ENCODE peak calls at places on chromosomes 2 and 18, in six cellular contexts. T is MCF 10A, V is colonic mucosa, E is astrocyte of the spinal cord, R is AG04450, U is neural crest cell. O is an unnamed sample.

GRCh38 chr2:111155610-111156009 is 34.9 kb downstream of the BCL2L11 start:
- DNase-seq in T (peak; percentile 21), V (no peak), E (no peak), R (no peak), U (no peak), O (no peak)

GRCh38 chr2:109264595-109265328 is 135.8 kb downstream of the SH3RF3 start:
- DNase-seq in T (peak; percentile 43), V (no peak), E (peak; percentile 76), R (peak; percentile 43), U (no peak), O (no peak)

GRCh38 chr2:216216951-216217903 is 108.1 kb downstream of the XRCC5 start:
- DNase-seq in T (peak; percentile 55), V (no peak), E (peak; percentile 34), R (peak; percentile 23), U (no peak), O (peak; percentile 53)

GRCh38 chr18:13006731-13007550 is 15.8 kb downstream of the CEP192 start:
- DNase-seq in T (no peak), V (no peak), E (no peak), R (no peak), U (no peak), O (no peak)

GRCh38 chr2:46216213-46216612 is 81.0 kb upstream of the EPAS1 start:
- DNase-seq in T (peak; percentile 29), V (no peak), E (peak; percentile 75), R (peak; percentile 16), U (no peak), O (no peak)

GRCh38 chr2:152432206-152432653 is 97.3 kb downstream of the FMNL2 start:
- DNase-seq in T (peak; percentile 96), V (no peak), E (peak; percentile 50), R (no peak), U (no peak), O (no peak)

GRCh38 chr2:238817382-238817781 is 30.5 kb upstream of the TWIST2 start:
- DNase-seq in T (no peak), V (no peak), E (no peak), R (no peak), U (no peak), O (no peak)

GRCh38 chr18:29160123-29160522 is 983.2 kb upstream of the CDH2 start:
- DNase-seq in T (no peak), V (no peak), E (no peak), R (no peak), U (no peak), O (no peak)

GRCh38 chr2:170714156-170715061 is 728 bp upstream of the SP5 start:
- DNase-seq in T (peak; percentile 25), V (peak; percentile 51), E (no peak), R (no peak), U (peak; percentile 30), O (no peak)

GRCh38 chr2:43068730-43069517 is 157.5 kb downstream of the ZFP36L2 start:
- DNase-seq in T (peak; percentile 46), V (no peak), E (no peak), R (no peak), U (no peak), O (no peak)

GRCh38 chr2:7437122-7437521 is 519.9 kb downstream of the RNF144A start:
- DNase-seq in T (no peak), V (no peak), E (no peak), R (no peak), U (no peak), O (peak; percentile 53)

GRCh38 chr2:98412751-98413445 is 31.8 kb upstream of the INPP4A start:
- DNase-seq in T (peak; percentile 70), V (peak; percentile 68), E (peak; percentile 58), R (peak; percentile 8), U (peak; percentile 61), O (peak; percentile 84)

GRCh38 chr18:34659579-34660517 is 50.2 kb upstream of the DTNA start:
- DNase-seq in T (peak; percentile 82), V (peak; percentile 74), E (peak; percentile 97), R (peak; percentile 93), U (peak; percentile 41), O (peak; percentile 8)

GRCh38 chr2:100309973-100310719 is 12.2 kb downstream of the LONRF2 start:
- DNase-seq in T (no peak), V (no peak), E (peak; percentile 36), R (no peak), U (no peak), O (no peak)

GRCh38 chr2:218876562-218877219 is 4.0 kb upstream of the WNT10A start:
- DNase-seq in T (peak; percentile 80), V (peak; percentile 67), E (peak; percentile 71), R (no peak), U (peak; percentile 73), O (peak; percentile 78)

GRCh38 chr2:145012214-145012670 is 492.3 kb upstream of the ZEB2 start:
- DNase-seq in T (peak; percentile 56), V (no peak), E (peak; percentile 76), R (no peak), U (no peak), O (no peak)

GRCh38 chr2:85804583-85804982 is 50.8 kb downstream of the ATOH8 start:
- DNase-seq in T (peak; percentile 51), V (no peak), E (no peak), R (no peak), U (no peak), O (peak; percentile 16)

GRCh38 chr2:15218423-15219086 is 342.6 kb downstream of the NBAS start:
- DNase-seq in T (no peak), V (no peak), E (no peak), R (no peak), U (no peak), O (no peak)
- TF ChIP-seq CTCF in T (no peak), V (no peak), E (no peak), R (no peak), U (no peak), O (no peak)

GRCh38 chr2:174830561-174830960 is 66.3 kb upstream of the CHRNA1 start:
- DNase-seq in T (no peak), V (no peak), E (no peak), R (no peak), U (no peak), O (no peak)
- TF ChIP-seq CTCF in T (no peak), V (no peak), E (no peak), R (no peak), U (no peak), O (no peak)

DNA sequence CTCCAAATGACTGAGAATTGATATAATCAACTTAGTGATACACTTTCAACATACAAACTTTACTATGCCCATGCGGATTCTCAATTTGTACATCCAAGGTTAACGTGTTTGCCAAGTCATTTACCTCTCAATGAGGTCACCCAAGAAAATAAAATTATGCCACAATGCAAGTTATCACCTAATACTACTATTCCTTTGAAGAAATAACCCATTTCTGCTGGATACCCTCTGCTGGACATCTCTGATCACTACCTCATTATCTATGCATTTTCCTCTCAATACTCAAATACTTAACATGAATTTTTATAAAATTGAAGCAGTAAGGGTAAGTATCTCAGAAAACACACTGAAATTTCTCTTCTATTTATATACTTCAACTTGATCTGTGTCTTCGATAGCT is 12.7 kb downstream of the HNRNPLL start:
- DNase-seq in T (no peak), V (no peak), E (no peak), R (no peak), U (no peak), O (no peak)
- TF ChIP-seq CTCF in T (no peak), V (no peak), E (peak; percentile 43), R (peak; percentile 36), U (peak; percentile 58), O (no peak)

GRCh38 chr2:24863636-24864035 is 56.4 kb downstream of the ADCY3 start:
- DNase-seq in T (no peak), V (no peak), E (peak; percentile 59), R (no peak), U (no peak), O (no peak)
- TF ChIP-seq CTCF in T (no peak), V (no peak), E (no peak), R (no peak), U (no peak), O (no peak)

GRCh38 chr2:62506421-62506750 is 391 bp upstream of the TMEM17 start:
- DNase-seq in T (no peak), V (no peak), E (no peak), R (no peak), U (no peak), O (no peak)
- TF ChIP-seq CTCF in T (no peak), V (no peak), E (no peak), R (no peak), U (no peak), O (no peak)

DNA sequence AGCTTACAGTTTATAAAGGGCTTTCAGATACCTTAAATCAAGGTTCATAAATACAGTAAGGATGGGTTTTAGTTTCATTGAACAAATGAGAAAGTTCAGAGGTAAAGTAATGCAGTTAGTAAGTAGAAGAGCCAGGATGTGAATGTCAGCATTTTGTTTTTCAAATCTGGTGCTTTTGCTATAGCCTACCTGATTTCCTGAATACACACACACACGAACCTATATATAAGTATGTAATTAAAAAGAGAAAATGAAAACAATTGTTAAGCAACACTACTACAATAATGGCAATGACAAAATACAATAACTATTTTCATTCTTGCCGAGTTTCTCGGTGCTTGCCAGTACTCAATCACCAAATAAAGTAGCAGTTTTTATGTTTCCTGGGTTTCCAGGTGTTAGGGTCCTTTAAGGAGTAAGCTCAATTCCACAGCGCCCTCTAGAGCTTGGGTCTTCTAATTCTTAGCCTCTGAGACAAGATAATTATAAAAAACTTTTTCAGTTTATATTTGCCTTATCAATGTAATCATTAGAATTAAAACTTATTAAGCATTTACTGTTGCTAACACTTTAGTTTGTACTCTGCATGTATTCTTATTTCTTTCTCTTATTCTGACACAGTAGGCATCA is 512.9 kb upstream of the ACVR2A start:
- DNase-seq in T (peak; percentile 70), V (peak; percentile 42), E (peak; percentile 14), R (no peak), U (no peak), O (peak; percentile 79)
- TF ChIP-seq CTCF in T (peak; percentile 72), V (peak; percentile 29), E (peak; percentile 47), R (no peak), U (peak; percentile 67), O (peak; percentile 58)

DNA sequence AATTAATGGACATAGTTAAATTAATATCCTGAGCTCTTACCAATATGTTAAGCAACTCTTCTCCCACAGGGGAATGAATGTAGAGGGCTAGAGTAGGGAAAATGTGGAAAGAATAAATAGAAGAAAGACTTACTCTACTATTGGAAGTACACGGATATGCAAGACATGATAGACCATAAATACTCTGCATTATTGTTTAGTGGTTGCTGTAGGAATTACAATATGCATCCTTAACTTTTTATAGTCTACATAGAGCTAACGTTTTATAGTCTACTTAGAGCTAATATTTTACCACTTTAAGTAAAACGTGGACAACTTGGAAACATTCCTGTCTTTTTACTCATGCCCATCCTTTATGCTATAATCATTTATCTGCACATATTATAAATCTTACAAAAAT is 163.8 kb upstream of the GALNT5 start:
- DNase-seq in T (no peak), V (no peak), E (no peak), R (no peak), U (no peak), O (no peak)
- TF ChIP-seq CTCF in T (no peak), V (no peak), E (no peak), R (no peak), U (peak; percentile 29), O (no peak)

DNA sequence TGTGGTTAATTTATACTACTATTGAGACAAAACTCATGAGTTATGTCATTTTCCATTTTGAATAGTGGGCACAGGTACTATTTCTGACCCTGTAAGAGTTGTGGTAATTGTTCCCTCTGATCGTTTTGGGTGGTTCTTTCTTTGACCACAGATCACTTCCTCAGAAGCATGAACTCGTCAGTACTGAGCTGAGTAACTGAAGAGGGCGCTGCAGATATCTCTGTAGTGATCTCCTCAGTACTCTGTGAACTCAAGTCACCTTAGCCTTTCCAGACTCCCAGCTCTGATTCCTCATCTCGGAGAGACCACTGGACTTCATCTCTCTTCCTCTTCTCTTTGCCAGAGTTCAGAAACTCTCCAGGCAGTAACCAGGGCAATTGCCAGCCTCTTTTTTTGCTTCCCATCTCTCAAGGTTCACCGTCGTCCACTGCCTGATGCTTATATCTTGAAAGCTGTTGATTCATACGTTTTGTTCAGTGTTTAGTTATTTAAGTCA is 9.4 kb upstream of the IL1RL1 start:
- DNase-seq in T (peak; percentile 42), V (peak; percentile 57), E (no peak), R (no peak), U (peak; percentile 5), O (peak; percentile 57)
- TF ChIP-seq CTCF in T (peak; percentile 34), V (peak; percentile 40), E (no peak), R (peak; percentile 44), U (peak; percentile 35), O (peak; percentile 37)